ENCODE peak calls at places on chromosomes 5 and 9, in six cellular contexts. X is psoas muscle, Q is SK-N-SH, S is mesenchymal stem cell, V is GM23248, C is HCT116. F is an unnamed sample.

GRCh38 chr5:3287516-3287915 is 308.1 kb upstream of the IRX1 start:
- DNase-seq in V (no peak), C (no peak), S (no peak), X (no peak), Q (no peak), F (peak; percentile 38)

GRCh38 chr5:172110921-172111873 is 76.8 kb downstream of the STK10 start:
- DNase-seq in V (peak; percentile 80), S (peak; percentile 83), Q (peak; percentile 59), C (no peak), X (peak; percentile 45), F (peak; percentile 68)

GRCh38 chr9:137387034-137387890 is 35.7 kb downstream of the EXD3 start:
- DNase-seq in V (no peak), Q (no peak), X (no peak), S (no peak), C (no peak), F (no peak)

GRCh38 chr9:129163753-129164152 is 14.3 kb downstream of the IER5L start:
- DNase-seq in C (no peak), X (no peak), Q (no peak), S (no peak), V (no peak), F (no peak)

GRCh38 chr5:118791986-118792734 is 196.2 kb downstream of the DTWD2 start:
- DNase-seq in C (peak; percentile 45), V (peak; percentile 85), Q (peak; percentile 46), S (peak; percentile 85), X (no peak), F (peak; percentile 70)

GRCh38 chr5:148805323-148806290 is 20.8 kb upstream of the ADRB2 start:
- DNase-seq in X (peak; percentile 22), V (peak; percentile 55), Q (peak; percentile 36), C (no peak), S (peak; percentile 72), F (no peak)

GRCh38 chr9:86352440-86353106 is 1.6 kb downstream of the TUT7 start:
- DNase-seq in V (peak; percentile 61), C (no peak), S (peak; percentile 30), Q (no peak), X (no peak), F (no peak)

GRCh38 chr9:119861801-119862200 is 492.6 kb upstream of the BRINP1 start:
- DNase-seq in X (peak; percentile 36), V (no peak), Q (no peak), S (no peak), C (no peak), F (no peak)

GRCh38 chr5:53076014-53076413 is 33.5 kb downstream of the MOCS2 start:
- DNase-seq in X (no peak), S (no peak), Q (no peak), V (peak; percentile 5), C (no peak), F (no peak)

GRCh38 chr5:116646611-116647289 is 72.1 kb upstream of the SEMA6A start:
- DNase-seq in V (no peak), Q (no peak), C (no peak), S (no peak), X (no peak), F (no peak)

GRCh38 chr9:134403682-134404301 is 77.5 kb downstream of the RXRA start:
- DNase-seq in C (no peak), S (peak; percentile 39), Q (no peak), X (peak; percentile 84), V (peak; percentile 90), F (no peak)

GRCh38 chr9:89606567-89607311 is 1.9 kb downstream of the GADD45G start:
- DNase-seq in V (peak; percentile 75), Q (peak; percentile 68), C (no peak), S (peak; percentile 50), X (peak; percentile 55), F (peak; percentile 85)

DNA sequence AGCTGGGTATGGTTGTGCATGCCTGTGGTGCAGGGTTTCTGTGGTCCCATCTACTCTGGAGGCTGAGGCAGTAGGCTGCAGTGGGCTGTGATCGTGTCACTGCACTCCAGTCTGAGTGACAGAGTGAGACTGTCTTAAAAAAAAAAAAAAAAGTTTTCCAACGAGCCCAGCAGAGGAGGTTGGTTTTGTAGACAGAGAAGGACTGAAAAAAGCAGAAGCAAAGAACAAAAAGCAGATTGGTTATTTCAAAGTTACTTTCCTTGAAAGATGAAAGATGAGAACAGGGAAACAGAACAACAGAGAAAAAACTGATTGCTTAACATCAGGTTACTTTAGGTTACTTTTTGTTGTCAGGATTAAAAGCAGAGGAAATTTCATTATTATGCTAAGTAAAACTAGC is 78.0 kb downstream of the ANKRD55 start:
- DNase-seq in V (no peak), Q (no peak), C (no peak), S (peak; percentile 23), X (no peak), F (no peak)
- H3K27ac ChIP-seq in V (no peak overlapping the region), Q (no peak overlapping the region), C (no peak overlapping the region), S (no peak overlapping the region), X (no peak overlapping the region), F (no peak overlapping the region)

DNA sequence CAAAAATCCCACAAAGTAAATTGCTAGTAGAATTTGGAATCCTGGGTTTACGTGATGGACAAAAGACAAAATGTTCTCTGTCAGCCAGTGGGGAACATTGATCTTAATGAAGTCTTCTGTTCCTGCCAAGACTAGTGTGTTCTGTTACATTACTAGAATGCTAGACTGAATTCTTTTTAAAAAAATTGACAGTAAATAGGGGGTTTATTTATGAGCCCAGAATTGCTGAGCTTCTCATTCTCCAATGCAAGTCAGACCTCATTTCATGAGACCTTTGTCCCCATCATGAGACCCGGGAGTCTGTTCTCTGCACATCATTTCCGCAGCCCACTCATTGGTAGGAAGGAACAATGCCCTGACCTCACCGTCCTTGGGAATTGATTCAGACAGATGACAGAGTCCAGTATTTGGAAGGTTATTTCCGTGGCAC is 173.8 kb upstream of the OTULINL start:
- DNase-seq in Q (no peak), X (no peak), S (peak; percentile 49), V (peak; percentile 80), C (no peak), F (no peak)
- H3K27ac ChIP-seq in Q (peak overlapping the region; percentile 98), X (peak overlapping the region; percentile 3), S (peak overlapping the region; percentile 7), V (peak overlapping the region; percentile 91), C (no peak overlapping the region), F (no peak overlapping the region)

DNA sequence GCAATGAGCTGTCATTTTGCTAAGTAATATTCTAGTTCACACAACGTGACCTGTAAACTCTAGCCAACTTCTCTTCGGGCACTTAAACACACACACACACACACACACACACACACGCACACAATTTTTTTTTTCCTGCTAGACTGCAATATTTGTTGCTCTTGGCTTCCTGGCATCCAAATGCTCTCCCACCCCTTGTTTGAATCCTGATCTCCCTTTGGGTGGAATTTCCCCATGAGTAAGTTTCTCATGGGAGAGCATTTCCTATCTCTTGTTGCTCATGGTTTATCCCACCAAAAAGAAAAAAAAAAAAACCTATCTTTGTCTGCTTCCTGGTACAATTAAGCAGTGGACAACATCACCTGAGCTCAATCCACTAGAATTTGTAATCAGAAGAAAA is 54.7 kb upstream of the TSLP start:
- DNase-seq in X (no peak), V (no peak), S (peak; percentile 4), C (no peak), Q (no peak), F (no peak)
- H3K27ac ChIP-seq in X (no peak overlapping the region), V (no peak overlapping the region), S (no peak overlapping the region), C (no peak overlapping the region), Q (peak overlapping the region; percentile 68), F (no peak overlapping the region)

GRCh38 chr5:56169949-56170348 is 63.2 kb downstream of the ANKRD55 start:
- DNase-seq in X (no peak), Q (no peak), S (no peak), C (no peak), V (no peak), F (no peak)

GRCh38 chr5:56167522-56167921 is 65.6 kb downstream of the ANKRD55 start:
- DNase-seq in Q (no peak), V (no peak), S (peak; percentile 66), C (no peak), X (no peak), F (no peak)

GRCh38 chr5:56169281-56169680 is 63.8 kb downstream of the ANKRD55 start:
- DNase-seq in S (peak; percentile 58), C (no peak), V (peak; percentile 24), X (no peak), Q (no peak), F (no peak)

GRCh38 chr5:56166671-56167070 is 66.5 kb downstream of the ANKRD55 start:
- DNase-seq in C (no peak), S (no peak), X (no peak), V (peak; percentile 47), Q (no peak), F (no peak)

GRCh38 chr5:56168066-56168478 is 65.1 kb downstream of the ANKRD55 start:
- DNase-seq in S (peak; percentile 83), C (no peak), X (no peak), V (no peak), Q (no peak), F (no peak)
- H3K27ac ChIP-seq in S (no peak overlapping the region), C (no peak overlapping the region), X (no peak overlapping the region), V (no peak overlapping the region), Q (no peak overlapping the region), F (no peak overlapping the region)

DNA sequence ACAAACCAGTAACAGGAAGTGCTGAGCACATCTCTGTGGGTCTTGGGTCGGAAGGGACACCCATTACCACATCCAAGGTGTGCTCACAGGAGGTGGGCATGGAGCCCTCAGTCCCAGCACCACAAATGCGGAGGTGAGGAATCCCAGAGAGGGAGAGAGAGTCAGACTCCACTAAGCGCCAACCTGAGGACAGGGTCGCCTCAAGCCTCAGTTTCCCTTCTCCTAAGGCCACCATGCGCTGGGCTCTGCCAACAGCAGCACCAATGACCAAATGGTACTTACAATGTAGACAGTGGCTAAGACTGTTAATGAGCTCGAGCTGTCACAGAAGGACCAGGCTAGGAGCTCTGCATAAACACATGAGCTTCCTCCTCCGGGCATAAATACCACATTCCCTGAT is 43.1 kb downstream of the BICD2 start:
- DNase-seq in S (no peak), V (no peak), C (no peak), X (no peak), Q (no peak), F (no peak)
- H3K27ac ChIP-seq in S (no peak overlapping the region), V (no peak overlapping the region), C (no peak overlapping the region), X (no peak overlapping the region), Q (no peak overlapping the region), F (no peak overlapping the region)

GRCh38 chr5:530001-530400 is 5.8 kb upstream of the SLC9A3 start:
- DNase-seq in Q (no peak), X (no peak), C (no peak), S (no peak), V (no peak), F (no peak)
- H3K27ac ChIP-seq in Q (no peak overlapping the region), X (no peak overlapping the region), C (no peak overlapping the region), S (no peak overlapping the region), V (no peak overlapping the region), F (no peak overlapping the region)

DNA sequence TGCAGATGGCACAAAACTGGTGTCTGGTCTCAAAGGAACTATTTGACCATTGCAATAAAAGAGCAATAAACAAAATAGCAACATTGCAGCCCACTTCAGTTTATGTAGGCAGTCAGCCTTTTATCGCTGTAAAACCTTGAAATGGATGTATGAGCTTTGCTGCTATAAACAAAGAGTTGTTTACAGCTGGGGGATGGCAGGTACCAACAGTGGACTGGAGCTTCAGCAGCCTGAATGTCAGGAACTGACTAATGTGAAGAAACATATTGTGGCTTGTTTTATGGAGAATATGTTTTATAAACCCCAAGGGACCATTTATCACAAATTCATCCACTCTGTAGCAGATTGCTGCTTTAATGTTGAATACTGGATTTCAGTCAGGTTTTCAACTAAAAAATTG is 77.9 kb downstream of the PTPRD start:
- DNase-seq in C (no peak), Q (no peak), S (peak; percentile 3), V (no peak), X (no peak), F (no peak)
- H3K27ac ChIP-seq in C (no peak overlapping the region), Q (no peak overlapping the region), S (no peak overlapping the region), V (no peak overlapping the region), X (no peak overlapping the region), F (no peak overlapping the region)

F was measured in endodermal cell.